ENCODE peak calls at places on chromosomes 11 and 22, in six cellular contexts. One of them, this sample, is unnamed.

GRCh38 chr11:62575156-62575555 is 1.5 kb upstream of the EEF1G start:
- DNase-seq in adrenal gland: no peak
- DNase-seq in dorsolateral prefrontal cortex: no peak
- DNase-seq in fibroblast of lung: no peak
- DNase-seq in Panc1: no peak
- DNase-seq in colonic mucosa: peak; percentile 65
- DNase-seq in this sample: no peak

GRCh38 chr11:118275184-118275583 is 11.1 kb upstream of the MPZL2 start:
- DNase-seq in adrenal gland: no peak
- DNase-seq in dorsolateral prefrontal cortex: no peak
- DNase-seq in fibroblast of lung: no peak
- DNase-seq in Panc1: no peak
- DNase-seq in colonic mucosa: no peak
- DNase-seq in this sample: no peak

GRCh38 chr22:26768986-26769385 is 111.6 kb downstream of the MIAT start:
- DNase-seq in adrenal gland: no peak
- DNase-seq in dorsolateral prefrontal cortex: no peak
- DNase-seq in fibroblast of lung: no peak
- DNase-seq in Panc1: no peak
- DNase-seq in colonic mucosa: no peak
- DNase-seq in this sample: no peak

GRCh38 chr22:41447435-41448188 is 1.0 kb upstream of the TOB2 start:
- DNase-seq in adrenal gland: peak; percentile 72
- DNase-seq in dorsolateral prefrontal cortex: peak; percentile 54
- DNase-seq in fibroblast of lung: peak; percentile 63
- DNase-seq in Panc1: no peak
- DNase-seq in colonic mucosa: peak; percentile 74
- DNase-seq in this sample: peak; percentile 70

GRCh38 chr11:27285761-27286160 is 77.3 kb downstream of the CCDC34 start:
- DNase-seq in adrenal gland: no peak
- DNase-seq in dorsolateral prefrontal cortex: no peak
- DNase-seq in fibroblast of lung: no peak
- DNase-seq in Panc1: no peak
- DNase-seq in colonic mucosa: no peak
- DNase-seq in this sample: no peak

GRCh38 chr11:110345756-110346155 is 49.3 kb upstream of the RDX start:
- DNase-seq in adrenal gland: no peak
- DNase-seq in dorsolateral prefrontal cortex: no peak
- DNase-seq in fibroblast of lung: no peak
- DNase-seq in Panc1: no peak
- DNase-seq in colonic mucosa: no peak
- DNase-seq in this sample: no peak

GRCh38 chr11:35944503-35945136 is 758 bp downstream of the LDLRAD3 start:
- DNase-seq in adrenal gland: peak; percentile 19
- DNase-seq in dorsolateral prefrontal cortex: no peak
- DNase-seq in fibroblast of lung: peak; percentile 54
- DNase-seq in Panc1: no peak
- DNase-seq in colonic mucosa: no peak
- DNase-seq in this sample: peak; percentile 14

GRCh38 chr11:35059040-35059439 is 79.9 kb upstream of the CD44 start:
- DNase-seq in adrenal gland: no peak
- DNase-seq in dorsolateral prefrontal cortex: no peak
- DNase-seq in fibroblast of lung: no peak
- DNase-seq in Panc1: no peak
- DNase-seq in colonic mucosa: no peak
- DNase-seq in this sample: no peak

GRCh38 chr11:12129227-12129626 is 18.8 kb downstream of the MICAL2 start:
- DNase-seq in adrenal gland: no peak
- DNase-seq in dorsolateral prefrontal cortex: no peak
- DNase-seq in fibroblast of lung: no peak
- DNase-seq in Panc1: no peak
- DNase-seq in colonic mucosa: no peak
- DNase-seq in this sample: no peak

GRCh38 chr11:63371396-63371795 is 1.8 kb downstream of the SLC22A9 start:
- DNase-seq in adrenal gland: no peak
- DNase-seq in dorsolateral prefrontal cortex: no peak
- DNase-seq in fibroblast of lung: no peak
- DNase-seq in Panc1: no peak
- DNase-seq in colonic mucosa: no peak
- DNase-seq in this sample: no peak

GRCh38 chr11:70637949-70638598 is 239.7 kb downstream of the CTTN start:
- DNase-seq in adrenal gland: no peak
- DNase-seq in dorsolateral prefrontal cortex: peak; percentile 64
- DNase-seq in fibroblast of lung: no peak
- DNase-seq in Panc1: no peak
- DNase-seq in colonic mucosa: no peak
- DNase-seq in this sample: no peak

GRCh38 chr11:35809561-35809960 is 134.3 kb upstream of the LDLRAD3 start:
- DNase-seq in adrenal gland: no peak
- DNase-seq in dorsolateral prefrontal cortex: no peak
- DNase-seq in fibroblast of lung: no peak
- DNase-seq in Panc1: no peak
- DNase-seq in colonic mucosa: no peak
- DNase-seq in this sample: no peak

GRCh38 chr22:45272498-45272897 is 12.3 kb upstream of the UPK3A start:
- DNase-seq in adrenal gland: no peak
- DNase-seq in dorsolateral prefrontal cortex: no peak
- DNase-seq in fibroblast of lung: no peak
- DNase-seq in Panc1: no peak
- DNase-seq in colonic mucosa: no peak
- DNase-seq in this sample: no peak

GRCh38 chr22:43867839-43868652 is 5.7 kb upstream of the SULT4A1 start:
- DNase-seq in adrenal gland: peak; percentile 66
- DNase-seq in dorsolateral prefrontal cortex: peak; percentile 25
- DNase-seq in fibroblast of lung: peak; percentile 70
- DNase-seq in Panc1: no peak
- DNase-seq in colonic mucosa: peak; percentile 34
- DNase-seq in this sample: peak; percentile 49

GRCh38 chr11:104127828-104128227 is 36.1 kb downstream of the PDGFD start:
- DNase-seq in adrenal gland: no peak
- DNase-seq in dorsolateral prefrontal cortex: no peak
- DNase-seq in fibroblast of lung: peak; percentile 76
- DNase-seq in Panc1: no peak
- DNase-seq in colonic mucosa: no peak
- DNase-seq in this sample: no peak

GRCh38 chr11:111283945-111284481 is 14.3 kb upstream of the POU2AF3 start:
- DNase-seq in adrenal gland: no peak
- DNase-seq in dorsolateral prefrontal cortex: no peak
- DNase-seq in fibroblast of lung: no peak
- DNase-seq in Panc1: no peak
- DNase-seq in colonic mucosa: peak; percentile 74
- DNase-seq in this sample: peak; percentile 24

GRCh38 chr22:50469377-50470305 is 5.2 kb downstream of the SBF1 start:
- DNase-seq in adrenal gland: no peak
- DNase-seq in dorsolateral prefrontal cortex: no peak
- DNase-seq in fibroblast of lung: peak; percentile 17
- DNase-seq in Panc1: no peak
- DNase-seq in colonic mucosa: peak; percentile 95
- DNase-seq in this sample: no peak

GRCh38 chr11:117631336-117632090 is 165.5 kb downstream of the DSCAML1 start:
- DNase-seq in adrenal gland: no peak
- DNase-seq in dorsolateral prefrontal cortex: no peak
- DNase-seq in fibroblast of lung: no peak
- DNase-seq in Panc1: no peak
- DNase-seq in colonic mucosa: no peak
- DNase-seq in this sample: no peak

GRCh38 chr11:132821027-132821426 is 711.3 kb downstream of the OPCML start:
- DNase-seq in adrenal gland: no peak
- DNase-seq in dorsolateral prefrontal cortex: no peak
- DNase-seq in fibroblast of lung: no peak
- DNase-seq in Panc1: no peak
- DNase-seq in colonic mucosa: no peak
- DNase-seq in this sample: no peak

GRCh38 chr11:113670149-113670829 is 35.8 kb downstream of the TMPRSS5 start:
- DNase-seq in adrenal gland: no peak
- DNase-seq in dorsolateral prefrontal cortex: no peak
- DNase-seq in fibroblast of lung: no peak
- DNase-seq in Panc1: no peak
- DNase-seq in colonic mucosa: no peak
- DNase-seq in this sample: no peak

GRCh38 chr11:6614446-6614845 is 2.4 kb upstream of the TAF10 start:
- DNase-seq in adrenal gland: no peak
- DNase-seq in dorsolateral prefrontal cortex: no peak
- DNase-seq in fibroblast of lung: no peak
- DNase-seq in Panc1: no peak
- DNase-seq in colonic mucosa: no peak
- DNase-seq in this sample: no peak

GRCh38 chr11:848380-848931 is 5.8 kb downstream of the TSPAN4 start:
- DNase-seq in adrenal gland: peak; percentile 59
- DNase-seq in dorsolateral prefrontal cortex: no peak
- DNase-seq in fibroblast of lung: no peak
- DNase-seq in Panc1: no peak
- DNase-seq in colonic mucosa: no peak
- DNase-seq in this sample: peak; percentile 67

GRCh38 chr11:98630736-98631135 is 390.0 kb upstream of the CNTN5 start:
- DNase-seq in adrenal gland: no peak
- DNase-seq in dorsolateral prefrontal cortex: no peak
- DNase-seq in fibroblast of lung: no peak
- DNase-seq in Panc1: no peak
- DNase-seq in colonic mucosa: no peak
- DNase-seq in this sample: no peak

GRCh38 chr11:3162410-3163240 is 2.5 kb downstream of the OSBPL5 start:
- DNase-seq in adrenal gland: peak; percentile 14
- DNase-seq in dorsolateral prefrontal cortex: peak; percentile 27
- DNase-seq in fibroblast of lung: no peak
- DNase-seq in Panc1: no peak
- DNase-seq in colonic mucosa: no peak
- DNase-seq in this sample: peak; percentile 26
- H3K27ac ChIP-seq in adrenal gland: no peak overlapping the region
- H3K27ac ChIP-seq in dorsolateral prefrontal cortex: peak overlapping the region; percentile 53
- H3K27ac ChIP-seq in fibroblast of lung: peak overlapping the region; percentile 25
- H3K27ac ChIP-seq in Panc1: no peak overlapping the region
- H3K27ac ChIP-seq in colonic mucosa: no peak overlapping the region
- H3K27ac ChIP-seq in this sample: no peak overlapping the region

DNA sequence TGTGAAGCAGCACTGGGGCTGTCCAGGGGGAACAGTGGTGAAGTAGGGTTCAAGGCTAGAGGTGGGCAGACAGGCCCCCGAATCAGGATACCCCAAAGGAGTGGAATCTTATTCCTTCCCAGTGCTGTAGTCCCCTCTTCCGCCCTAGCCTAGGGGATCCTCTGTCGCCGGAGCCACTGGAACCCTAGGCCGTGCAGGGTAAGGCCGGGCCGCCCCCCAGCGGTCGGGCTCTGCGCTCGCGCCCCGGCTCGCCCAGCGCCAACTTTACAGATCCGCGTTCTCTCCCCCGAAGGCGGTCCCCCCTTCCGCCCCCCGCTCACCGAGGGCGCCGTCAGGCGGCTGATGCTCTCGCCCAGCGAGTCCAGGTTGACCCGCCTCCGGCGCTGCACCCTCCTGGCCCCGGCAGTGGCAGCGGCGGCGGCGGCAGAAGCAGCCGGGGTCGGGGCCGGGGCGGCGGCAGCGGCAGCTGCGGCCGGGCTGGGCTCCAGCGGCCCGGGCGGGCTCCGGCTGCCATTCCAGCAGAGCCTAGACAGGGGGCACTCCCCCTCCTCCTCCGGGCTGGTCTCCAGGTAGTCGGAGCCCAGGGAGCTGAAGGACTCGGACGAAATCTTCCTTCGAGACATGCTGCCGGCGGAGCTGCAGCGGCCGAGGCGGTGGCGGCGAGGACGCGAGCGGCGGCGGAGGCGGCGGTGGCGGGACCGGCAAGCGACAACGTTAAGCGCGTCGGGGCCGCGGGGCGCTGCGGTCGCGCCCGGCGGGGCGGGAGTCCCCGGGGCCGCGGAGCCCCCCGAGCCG is 646 bp downstream of the GUCY1A2 start:
- DNase-seq in adrenal gland: peak; percentile 40
- DNase-seq in dorsolateral prefrontal cortex: peak; percentile 52
- DNase-seq in fibroblast of lung: peak; percentile 44
- DNase-seq in Panc1: no peak
- DNase-seq in colonic mucosa: no peak
- DNase-seq in this sample: peak; percentile 64
- H3K27ac ChIP-seq in adrenal gland: no peak overlapping the region
- H3K27ac ChIP-seq in dorsolateral prefrontal cortex: peak overlapping the region; percentile 63
- H3K27ac ChIP-seq in fibroblast of lung: no peak overlapping the region
- H3K27ac ChIP-seq in Panc1: no peak overlapping the region
- H3K27ac ChIP-seq in colonic mucosa: no peak overlapping the region
- H3K27ac ChIP-seq in this sample: no peak overlapping the region

DNA sequence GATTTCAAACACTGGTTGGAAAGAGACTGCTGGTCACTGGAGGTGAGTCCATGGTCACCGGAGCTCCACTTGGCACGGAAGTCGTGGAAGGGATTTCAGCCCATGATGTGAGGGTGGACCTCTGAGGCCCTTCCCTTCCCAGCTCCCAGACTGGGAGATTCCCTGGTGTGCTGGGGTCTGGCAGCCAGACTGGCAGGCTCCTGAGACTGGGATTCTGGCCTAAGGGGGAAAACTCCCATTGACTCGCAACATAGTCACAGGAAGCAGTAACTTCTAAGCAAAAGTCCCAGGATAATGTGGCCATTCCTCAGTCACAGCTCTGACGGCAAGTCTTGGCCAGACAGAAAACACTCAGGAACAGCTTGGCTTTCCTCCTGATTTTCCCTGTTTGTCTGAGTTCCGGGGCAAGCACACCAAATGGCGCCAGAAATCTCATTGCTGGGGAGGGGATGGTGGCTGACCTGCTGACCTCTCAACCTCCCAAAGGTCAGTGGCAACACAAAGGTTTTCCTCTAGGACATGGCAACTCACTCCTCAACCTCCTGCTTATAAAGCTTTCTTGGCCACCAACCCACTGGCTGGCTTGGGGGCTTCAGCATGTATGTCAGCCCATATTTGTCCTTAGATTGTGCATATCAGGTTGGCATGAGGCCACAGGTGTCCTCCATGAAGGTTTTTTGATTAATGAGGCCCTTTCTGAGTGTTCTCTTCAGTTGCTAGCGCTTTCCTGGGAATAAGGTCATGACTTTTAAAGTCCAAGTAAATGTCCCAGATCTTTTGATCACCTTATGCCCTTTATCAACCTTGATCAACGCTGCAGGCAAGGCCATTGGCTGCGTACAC is 99.5 kb downstream of the CCDC81 start:
- DNase-seq in adrenal gland: no peak
- DNase-seq in dorsolateral prefrontal cortex: no peak
- DNase-seq in fibroblast of lung: no peak
- DNase-seq in Panc1: no peak
- DNase-seq in colonic mucosa: no peak
- DNase-seq in this sample: no peak
- H3K27ac ChIP-seq in adrenal gland: no peak overlapping the region
- H3K27ac ChIP-seq in dorsolateral prefrontal cortex: no peak overlapping the region
- H3K27ac ChIP-seq in fibroblast of lung: no peak overlapping the region
- H3K27ac ChIP-seq in Panc1: peak overlapping the region; percentile 67
- H3K27ac ChIP-seq in colonic mucosa: no peak overlapping the region
- H3K27ac ChIP-seq in this sample: no peak overlapping the region

DNA sequence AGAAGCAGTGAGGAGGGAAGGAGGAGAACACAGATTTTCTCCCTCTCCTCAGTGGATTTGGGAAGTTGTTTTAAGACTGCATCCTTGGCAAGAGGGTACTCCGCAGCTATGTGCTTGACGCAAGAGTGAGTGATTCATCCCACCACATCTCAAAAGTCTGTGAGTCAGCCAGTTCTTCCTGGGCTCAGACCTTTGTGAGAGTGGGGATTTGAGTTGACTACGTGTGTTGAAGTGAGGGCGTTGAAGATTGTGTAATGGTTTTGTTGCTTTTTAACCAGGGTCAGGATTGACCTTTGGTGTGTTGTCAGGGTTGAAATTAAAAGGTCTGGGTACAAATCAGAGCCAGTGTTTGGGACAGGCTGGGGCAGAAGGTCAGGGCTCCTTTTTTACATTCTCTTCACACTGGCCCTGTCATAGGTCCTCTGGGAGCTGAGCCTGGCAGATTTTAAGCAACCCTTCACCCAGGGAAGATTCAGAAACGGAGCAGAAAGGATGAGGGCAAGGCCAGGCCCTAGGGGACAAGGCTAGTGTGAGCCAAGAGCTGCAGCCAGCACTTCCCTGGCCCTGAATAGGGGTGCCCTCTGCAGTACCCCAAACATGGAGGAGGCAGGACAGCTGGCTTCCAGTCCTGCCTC is 4.2 kb upstream of the C11orf86 start:
- DNase-seq in adrenal gland: peak; percentile 72
- DNase-seq in dorsolateral prefrontal cortex: no peak
- DNase-seq in fibroblast of lung: peak; percentile 100
- DNase-seq in Panc1: peak; percentile 91
- DNase-seq in colonic mucosa: no peak
- DNase-seq in this sample: no peak
- H3K27ac ChIP-seq in adrenal gland: peak overlapping the region; percentile 96
- H3K27ac ChIP-seq in dorsolateral prefrontal cortex: no peak overlapping the region
- H3K27ac ChIP-seq in fibroblast of lung: peak overlapping the region; percentile 93
- H3K27ac ChIP-seq in Panc1: peak overlapping the region; percentile 36
- H3K27ac ChIP-seq in colonic mucosa: peak overlapping the region; percentile 66
- H3K27ac ChIP-seq in this sample: no peak overlapping the region

This sample was measured in ovary.